ENCODE peak calls at places on chromosomes 7 and 10, in nine cellular contexts. N is activated CD8-positive, alpha-beta T cell treated with anti-CD3 and anti-CD28 coated beads for 36 hours; B is mesendoderm; K is RPMI7951; E is stomach; F is stimulated activated effector memory CD8-positive, alpha-beta T cell treated with anti-CD3 and anti-CD28 coated beads, Interleukin-12 subunit alpha, Interleukin-12 subunit beta, amount 100 ng/mL, for 72 hours; T is HT-29; O is NCI-H1092; U is activated CD8-positive, alpha-beta memory T cell treated with anti-CD3 and anti-CD28 coated beads for 48 hours. A is an unnamed sample.

GRCh38 chr7:137462074-137462715 is 118.7 kb upstream of the PTN start:
- DNase-seq in U (no peak), E (no peak), K (peak), T (no peak), N (no peak), F (no peak), B (no peak), O (no peak), A (no peak)

GRCh38 chr10:74704629-74705360 is 121.6 kb upstream of the KAT6B start:
- DNase-seq in T (no peak), B (no peak), F (no peak), U (no peak), O (peak), N (no peak), E (no peak), K (no peak), A (no peak)

GRCh38 chr7:94003446-94004023 is 620 bp downstream of the BET1 start:
- DNase-seq in B (no peak), O (no peak), F (no peak), N (peak), K (peak), E (no peak), U (no peak), T (peak), A (no peak)

GRCh38 chr10:17599089-17599488 is 18.1 kb downstream of the HACD1 start:
- DNase-seq in U (no peak), T (peak), F (no peak), O (no peak), N (no peak), E (no peak), K (peak), B (peak), A (no peak)

GRCh38 chr7:73918926-73919693 is 58.2 kb downstream of the TMEM270 start:
- DNase-seq in O (no peak), F (no peak), E (no peak), K (no peak), T (no peak), B (peak), U (no peak), N (no peak), A (no peak)

GRCh38 chr7:1558841-1559625 is 3.0 kb upstream of the TMEM184A start:
- DNase-seq in T (peak), B (no peak), U (no peak), F (no peak), K (no peak), N (no peak), O (no peak), E (peak), A (no peak)

GRCh38 chr7:139430443-139430842 is 53.0 kb downstream of the KLRG2 start:
- DNase-seq in U (no peak), T (no peak), N (no peak), F (no peak), K (no peak), O (no peak), E (no peak), B (no peak), A (no peak)

GRCh38 chr7:157253850-157254249 is 83.0 kb upstream of the DNAJB6 start:
- DNase-seq in F (no peak), B (no peak), E (peak), K (no peak), U (no peak), O (peak), N (no peak), T (peak), A (no peak)

GRCh38 chr7:135966341-135967043 is 10.7 kb downstream of the MTPN start:
- DNase-seq in F (no peak), N (peak), O (no peak), E (no peak), B (no peak), K (no peak), U (no peak), T (no peak), A (no peak)

GRCh38 chr7:47819054-47819920 is 129.0 kb downstream of the PKD1L1 start:
- DNase-seq in K (peak), U (no peak), F (no peak), O (peak), E (peak), B (peak), N (peak), T (peak), A (peak)

GRCh38 chr10:78651287-78651686 is 417.5 kb upstream of the ZMIZ1 start:
- DNase-seq in E (no peak), B (no peak), K (no peak), U (no peak), O (no peak), T (no peak), N (no peak), F (no peak), A (no peak)

A was measured in mesothelial cell of epicardium.